ENCODE peak calls at places on chromosomes 11 and 22, in seven cellular contexts. O is left ventricle myocardium inferior; M is endothelial cell; I is bronchial epithelial cell; W is CD4-positive, alpha-beta T cell; G is uterus; D is CD8-positive, alpha-beta T cell. R is an unnamed sample.

GRCh38 chr11:95115597-95115996 is 26.0 kb downstream of the ENDOD1 start:
- DNase-seq in G (no peak), M (no peak), I (no peak), D (no peak), O (no peak), W (no peak), R (no peak)

GRCh38 chr11:124864176-124864891 is 898 bp upstream of the ROBO3 start:
- DNase-seq in I (no peak), D (no peak), M (no peak), O (no peak), W (no peak), G (no peak), R (no peak)

GRCh38 chr22:42462016-42462415 is 29.8 kb upstream of the NFAM1 start:
- DNase-seq in O (no peak), I (no peak), D (no peak), M (no peak), W (no peak), G (no peak), R (no peak)

GRCh38 chr22:20080445-20080775 is 369 bp downstream of the DGCR8 start:
- DNase-seq in O (peak; percentile 68), W (peak; percentile 60), M (peak; percentile 65), I (peak; percentile 5), D (peak; percentile 72), G (peak; percentile 40), R (peak; percentile 63)

GRCh38 chr11:94326947-94327346 is 22.6 kb downstream of the IZUMO1R start:
- DNase-seq in M (no peak), I (no peak), D (no peak), O (no peak), W (no peak), G (no peak), R (no peak)

GRCh38 chr11:75269896-75270295 is 29.3 kb downstream of the TPBGL start:
- DNase-seq in O (no peak), M (no peak), W (no peak), I (no peak), G (no peak), D (no peak), R (no peak)

GRCh38 chr22:27687984-27688545 is 113.5 kb downstream of the MN1 start:
- DNase-seq in W (no peak), G (no peak), D (no peak), O (no peak), M (no peak), I (peak; percentile 74), R (no peak)

GRCh38 chr11:68189888-68190287 is 23.2 kb downstream of the KMT5B start:
- DNase-seq in M (no peak), D (no peak), O (no peak), G (no peak), W (no peak), I (no peak), R (no peak)

GRCh38 chr11:79201637-79202347 is 239.0 kb downstream of the TENM4 start:
- DNase-seq in G (no peak), D (no peak), O (no peak), M (no peak), I (peak; percentile 21), W (no peak), R (no peak)

GRCh38 chr11:1738380-1738779 is 12.0 kb downstream of the IFITM10 start:
- DNase-seq in D (no peak), O (no peak), M (no peak), W (no peak), I (no peak), G (no peak), R (peak; percentile 40)

GRCh38 chr11:62832346-62833234 is at the start of gene TEX54:
- DNase-seq in D (no peak), O (no peak), W (no peak), M (peak; percentile 13), G (peak; percentile 37), I (peak; percentile 32), R (peak; percentile 75)

GRCh38 chr11:10327254-10327653 is 22.4 kb downstream of the ADM start:
- DNase-seq in D (no peak), M (no peak), I (peak; percentile 37), O (no peak), W (no peak), G (no peak), R (no peak)

GRCh38 chr11:119362741-119363080 is 16.2 kb upstream of the MFRP start:
- DNase-seq in O (no peak), D (no peak), M (no peak), W (no peak), G (no peak), I (no peak), R (no peak)

DNA sequence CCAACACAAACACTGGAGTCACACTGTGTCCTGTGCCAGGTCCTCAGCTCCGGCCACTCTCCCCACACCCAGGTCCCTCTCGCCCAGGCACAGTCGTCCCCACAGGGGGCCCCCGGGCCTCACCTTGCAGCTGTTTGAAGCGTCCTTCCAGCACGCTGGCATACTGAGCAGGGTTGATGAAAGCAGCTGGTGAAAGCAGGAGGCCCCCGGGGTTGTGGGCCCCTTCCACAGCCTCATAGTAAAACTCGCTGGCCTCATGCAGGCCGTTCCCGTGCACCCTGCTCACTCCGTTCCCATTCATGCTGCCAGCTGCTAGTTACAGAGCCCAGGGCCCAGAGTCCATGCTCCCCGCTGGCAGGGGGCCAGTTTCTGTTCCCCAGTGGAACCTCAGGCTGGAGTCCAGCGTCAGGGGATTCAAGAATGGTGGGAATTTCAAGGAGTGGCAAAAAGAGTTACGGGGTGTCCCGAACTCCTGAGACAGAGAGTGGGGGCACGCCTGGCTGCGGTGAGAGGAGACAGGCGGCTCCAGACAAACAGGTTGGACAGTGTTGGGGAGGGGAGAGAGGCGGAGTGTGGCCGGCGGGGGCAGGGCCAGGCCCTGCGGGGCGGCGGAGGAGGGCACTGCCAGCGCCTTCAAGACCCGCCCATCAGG is 10.6 kb downstream of the SPTBN2 start:
- DNase-seq in D (no peak), I (peak; percentile 55), M (peak; percentile 66), W (no peak), O (no peak), G (no peak), R (no peak)
- TF ChIP-seq CTCF in D (no peak), I (peak; percentile 24), M (peak; percentile 49), W (no peak), O (no peak), G (no peak), R (no peak)

GRCh38 chr22:38727530-38728451 is 22.0 kb downstream of the GTPBP1 start:
- DNase-seq in D (no peak), I (no peak), W (no peak), M (no peak), G (no peak), O (no peak), R (no peak)
- TF ChIP-seq CTCF in D (no peak), I (no peak), W (no peak), M (no peak), G (no peak), O (no peak), R (no peak)

DNA sequence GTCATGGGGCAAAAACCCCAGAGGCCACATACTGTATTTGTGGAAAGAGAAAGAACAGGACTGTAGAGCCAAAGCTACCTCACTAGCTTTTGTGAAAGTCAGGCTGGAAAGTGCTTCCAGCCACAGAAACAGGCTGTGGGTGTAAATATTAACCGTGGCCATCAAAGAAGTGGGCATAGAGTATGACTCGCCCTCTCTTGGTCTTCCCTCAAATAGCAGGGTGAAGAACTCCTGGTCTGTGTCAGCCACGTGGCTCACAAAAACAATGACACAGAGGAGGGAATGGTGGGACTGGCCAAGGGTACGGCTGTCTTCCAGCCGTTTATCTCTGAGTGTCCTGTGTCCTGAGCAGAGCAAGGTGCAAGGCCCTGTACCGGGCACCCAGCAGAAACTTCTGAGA is 37.6 kb upstream of the UBASH3B start:
- DNase-seq in I (no peak), W (no peak), D (no peak), G (no peak), O (no peak), M (no peak), R (no peak)
- TF ChIP-seq CTCF in I (no peak), W (no peak), D (no peak), G (no peak), O (no peak), M (no peak), R (no peak)

DNA sequence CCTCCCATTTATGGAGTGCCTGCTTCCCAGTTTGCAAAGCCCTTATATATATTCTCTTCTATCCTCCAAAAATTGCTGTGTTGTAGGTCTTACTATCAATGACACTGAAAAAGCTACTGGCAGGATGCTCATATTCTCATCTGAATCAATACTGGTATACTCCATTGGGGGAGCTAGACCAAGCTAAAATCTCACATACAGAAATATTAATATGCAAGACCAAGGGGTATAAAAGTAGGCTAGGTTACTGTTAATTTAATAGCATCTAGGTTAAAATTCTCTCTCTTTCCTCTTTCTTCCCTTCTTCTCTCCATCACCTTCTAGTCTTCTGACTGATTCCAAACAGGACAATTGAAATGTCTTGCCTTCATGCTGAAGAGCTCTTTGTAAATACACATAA is 17.1 kb upstream of the BDNF start:
- DNase-seq in W (no peak), M (no peak), I (no peak), G (no peak), D (no peak), O (no peak), R (no peak)
- TF ChIP-seq CTCF in W (no peak), M (peak; percentile 20), I (no peak), G (no peak), D (no peak), O (no peak), R (no peak)

DNA sequence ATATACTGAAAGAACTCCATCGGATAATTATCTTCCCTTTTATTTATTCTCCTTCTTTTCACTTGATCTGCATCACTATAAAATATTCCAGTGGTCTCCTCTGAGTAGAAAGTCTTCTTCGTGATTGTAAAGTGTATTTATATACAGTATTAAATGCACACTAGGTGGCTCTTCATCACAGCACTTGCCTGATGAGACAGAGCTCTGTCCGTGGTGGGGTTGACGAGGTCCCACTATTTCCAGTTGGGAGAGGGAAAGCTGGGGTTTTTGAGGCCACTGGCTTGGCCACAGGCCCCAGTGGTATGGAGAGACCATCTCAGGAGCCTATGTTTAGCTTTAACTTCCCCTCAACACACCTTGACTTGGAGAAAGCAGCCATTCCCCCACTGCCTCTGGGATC is 31.6 kb upstream of the ZBTB16 start:
- DNase-seq in M (no peak), D (no peak), O (no peak), G (no peak), I (no peak), W (no peak), R (no peak)
- TF ChIP-seq CTCF in M (no peak), D (no peak), O (peak; percentile 43), G (no peak), I (no peak), W (no peak), R (no peak)

R was measured in adrenal gland.